ENCODE peak calls at places on chromosomes 16 and 17, in eight cellular contexts. One of them, this sample, is unnamed.

GRCh38 chr17:40615295-40615988 is 32.2 kb downstream of the SMARCE1 start:
- DNase-seq in ascending aorta: no peak
- DNase-seq in K562: peak
- DNase-seq in AG04450: no peak
- DNase-seq in uterus: peak
- DNase-seq in upper lobe of right lung: no peak
- DNase-seq in hepatocyte: peak
- DNase-seq in heart left ventricle: no peak
- DNase-seq in this sample: no peak

GRCh38 chr17:78324391-78325075 is 35.3 kb downstream of the SOCS3 start:
- DNase-seq in ascending aorta: peak
- DNase-seq in K562: no peak
- DNase-seq in AG04450: peak
- DNase-seq in heart left ventricle: peak
- DNase-seq in uterus: peak
- DNase-seq in upper lobe of right lung: no peak
- DNase-seq in hepatocyte: peak
- DNase-seq in this sample: peak

GRCh38 chr17:27760069-27760885 is 40.1 kb downstream of the NOS2 start:
- DNase-seq in ascending aorta: peak
- DNase-seq in AG04450: no peak
- DNase-seq in uterus: peak
- DNase-seq in K562: peak
- DNase-seq in heart left ventricle: peak
- DNase-seq in upper lobe of right lung: peak
- DNase-seq in hepatocyte: peak
- DNase-seq in this sample: no peak

GRCh38 chr16:2704166-2704982 is 15.7 kb downstream of the PRSS27 start:
- DNase-seq in upper lobe of right lung: no peak
- DNase-seq in heart left ventricle: no peak
- DNase-seq in ascending aorta: no peak
- DNase-seq in hepatocyte: no peak
- DNase-seq in K562: no peak
- DNase-seq in uterus: no peak
- DNase-seq in AG04450: no peak
- DNase-seq in this sample: no peak

GRCh38 chr16:17347624-17348023 is 123.1 kb downstream of the XYLT1 start:
- DNase-seq in upper lobe of right lung: no peak
- DNase-seq in K562: no peak
- DNase-seq in hepatocyte: no peak
- DNase-seq in heart left ventricle: no peak
- DNase-seq in AG04450: no peak
- DNase-seq in uterus: no peak
- DNase-seq in ascending aorta: no peak
- DNase-seq in this sample: no peak

GRCh38 chr16:78122774-78123315 is 23.4 kb downstream of the WWOX start:
- DNase-seq in ascending aorta: peak
- DNase-seq in heart left ventricle: no peak
- DNase-seq in uterus: no peak
- DNase-seq in K562: peak
- DNase-seq in hepatocyte: peak
- DNase-seq in AG04450: peak
- DNase-seq in upper lobe of right lung: no peak
- DNase-seq in this sample: no peak

GRCh38 chr16:50367777-50368409 is 895 bp downstream of the BRD7 start:
- DNase-seq in ascending aorta: no peak
- DNase-seq in AG04450: no peak
- DNase-seq in upper lobe of right lung: no peak
- DNase-seq in hepatocyte: no peak
- DNase-seq in uterus: no peak
- DNase-seq in K562: no peak
- DNase-seq in heart left ventricle: no peak
- DNase-seq in this sample: no peak

GRCh38 chr17:68296217-68297140 is 5.2 kb downstream of the ARSG start:
- DNase-seq in upper lobe of right lung: no peak
- DNase-seq in hepatocyte: no peak
- DNase-seq in AG04450: no peak
- DNase-seq in uterus: no peak
- DNase-seq in ascending aorta: no peak
- DNase-seq in K562: no peak
- DNase-seq in heart left ventricle: no peak
- DNase-seq in this sample: no peak

GRCh38 chr17:63646492-63646815 is 24.2 kb downstream of the MAP3K3 start:
- DNase-seq in AG04450: no peak
- DNase-seq in heart left ventricle: no peak
- DNase-seq in ascending aorta: no peak
- DNase-seq in K562: no peak
- DNase-seq in uterus: no peak
- DNase-seq in upper lobe of right lung: no peak
- DNase-seq in hepatocyte: no peak
- DNase-seq in this sample: no peak

GRCh38 chr16:29910819-29911675 is 10.8 kb downstream of the ASPHD1 start:
- DNase-seq in uterus: no peak
- DNase-seq in AG04450: no peak
- DNase-seq in K562: no peak
- DNase-seq in ascending aorta: no peak
- DNase-seq in hepatocyte: no peak
- DNase-seq in heart left ventricle: no peak
- DNase-seq in upper lobe of right lung: peak
- DNase-seq in this sample: no peak

GRCh38 chr17:50109785-50110184 is 14.6 kb downstream of the PDK2 start:
- DNase-seq in K562: no peak
- DNase-seq in AG04450: no peak
- DNase-seq in heart left ventricle: no peak
- DNase-seq in hepatocyte: no peak
- DNase-seq in upper lobe of right lung: no peak
- DNase-seq in ascending aorta: no peak
- DNase-seq in uterus: no peak
- DNase-seq in this sample: no peak

GRCh38 chr17:66678827-66679226 is 156.1 kb upstream of the CACNG5 start:
- DNase-seq in hepatocyte: no peak
- DNase-seq in K562: no peak
- DNase-seq in ascending aorta: no peak
- DNase-seq in heart left ventricle: no peak
- DNase-seq in uterus: no peak
- DNase-seq in upper lobe of right lung: no peak
- DNase-seq in AG04450: no peak
- DNase-seq in this sample: peak

GRCh38 chr16:3882531-3882930 is 2.0 kb upstream of the CREBBP start:
- DNase-seq in uterus: no peak
- DNase-seq in upper lobe of right lung: no peak
- DNase-seq in heart left ventricle: no peak
- DNase-seq in K562: no peak
- DNase-seq in AG04450: no peak
- DNase-seq in ascending aorta: peak
- DNase-seq in hepatocyte: no peak
- DNase-seq in this sample: no peak

GRCh38 chr17:42199411-42200011 is 5.2 kb upstream of the GHDC start:
- DNase-seq in AG04450: no peak
- DNase-seq in uterus: no peak
- DNase-seq in hepatocyte: no peak
- DNase-seq in K562: peak
- DNase-seq in heart left ventricle: no peak
- DNase-seq in upper lobe of right lung: no peak
- DNase-seq in ascending aorta: no peak
- DNase-seq in this sample: no peak

GRCh38 chr16:66508261-66508913 is 41.5 kb downstream of the TK2 start:
- DNase-seq in heart left ventricle: no peak
- DNase-seq in upper lobe of right lung: no peak
- DNase-seq in AG04450: no peak
- DNase-seq in ascending aorta: peak
- DNase-seq in K562: no peak
- DNase-seq in uterus: peak
- DNase-seq in hepatocyte: no peak
- DNase-seq in this sample: peak

GRCh38 chr17:39700148-39700987 is 504 bp downstream of the ERBB2 start:
- DNase-seq in heart left ventricle: no peak
- DNase-seq in uterus: no peak
- DNase-seq in K562: no peak
- DNase-seq in AG04450: no peak
- DNase-seq in upper lobe of right lung: no peak
- DNase-seq in ascending aorta: no peak
- DNase-seq in hepatocyte: peak
- DNase-seq in this sample: no peak

GRCh38 chr17:31704483-31704882 is 154.6 kb downstream of the COPRS start:
- DNase-seq in ascending aorta: peak
- DNase-seq in upper lobe of right lung: no peak
- DNase-seq in hepatocyte: no peak
- DNase-seq in K562: no peak
- DNase-seq in uterus: no peak
- DNase-seq in heart left ventricle: no peak
- DNase-seq in AG04450: no peak
- DNase-seq in this sample: no peak

GRCh38 chr17:55458977-55459376 is 37.3 kb upstream of the MMD start:
- DNase-seq in ascending aorta: no peak
- DNase-seq in AG04450: no peak
- DNase-seq in heart left ventricle: no peak
- DNase-seq in K562: no peak
- DNase-seq in upper lobe of right lung: no peak
- DNase-seq in uterus: no peak
- DNase-seq in hepatocyte: no peak
- DNase-seq in this sample: no peak

GRCh38 chr17:63274156-63274555 is 171.9 kb downstream of the CYB561 start:
- DNase-seq in heart left ventricle: peak
- DNase-seq in uterus: no peak
- DNase-seq in K562: no peak
- DNase-seq in upper lobe of right lung: no peak
- DNase-seq in AG04450: no peak
- DNase-seq in ascending aorta: no peak
- DNase-seq in hepatocyte: no peak
- DNase-seq in this sample: no peak

GRCh38 chr16:3004781-3005284 is 7.9 kb upstream of the CLDN9 start:
- DNase-seq in K562: peak
- DNase-seq in ascending aorta: no peak
- DNase-seq in heart left ventricle: no peak
- DNase-seq in uterus: no peak
- DNase-seq in AG04450: no peak
- DNase-seq in upper lobe of right lung: peak
- DNase-seq in hepatocyte: peak
- DNase-seq in this sample: no peak

GRCh38 chr17:1197781-1198490 is 18.2 kb upstream of the ABR start:
- DNase-seq in uterus: peak
- DNase-seq in upper lobe of right lung: peak
- DNase-seq in hepatocyte: peak
- DNase-seq in ascending aorta: peak
- DNase-seq in heart left ventricle: peak
- DNase-seq in AG04450: no peak
- DNase-seq in K562: no peak
- DNase-seq in this sample: no peak

GRCh38 chr17:41071606-41072375 is 6.1 kb upstream of the KRTAP2-4 start:
- DNase-seq in K562: no peak
- DNase-seq in ascending aorta: no peak
- DNase-seq in hepatocyte: no peak
- DNase-seq in upper lobe of right lung: no peak
- DNase-seq in AG04450: no peak
- DNase-seq in uterus: no peak
- DNase-seq in heart left ventricle: no peak
- DNase-seq in this sample: no peak

GRCh38 chr17:38403491-38403890 is 24.8 kb upstream of the ARHGAP23 start:
- DNase-seq in ascending aorta: no peak
- DNase-seq in uterus: no peak
- DNase-seq in upper lobe of right lung: no peak
- DNase-seq in heart left ventricle: no peak
- DNase-seq in AG04450: no peak
- DNase-seq in K562: no peak
- DNase-seq in hepatocyte: no peak
- DNase-seq in this sample: no peak

GRCh38 chr16:51607202-51607756 is 456.2 kb upstream of the SALL1 start:
- DNase-seq in hepatocyte: no peak
- DNase-seq in heart left ventricle: no peak
- DNase-seq in ascending aorta: no peak
- DNase-seq in upper lobe of right lung: no peak
- DNase-seq in uterus: peak
- DNase-seq in AG04450: no peak
- DNase-seq in K562: no peak
- DNase-seq in this sample: no peak
- H3K4me3 ChIP-seq in hepatocyte: no peak
- H3K4me3 ChIP-seq in heart left ventricle: no peak
- H3K4me3 ChIP-seq in ascending aorta: no peak
- H3K4me3 ChIP-seq in upper lobe of right lung: no peak
- H3K4me3 ChIP-seq in uterus: no peak
- H3K4me3 ChIP-seq in AG04450: no peak
- H3K4me3 ChIP-seq in K562: no peak
- H3K4me3 ChIP-seq in this sample: no peak

GRCh38 chr17:73792994-73793393 is 148.7 kb upstream of the SDK2 start:
- DNase-seq in ascending aorta: peak
- DNase-seq in uterus: no peak
- DNase-seq in hepatocyte: peak
- DNase-seq in AG04450: no peak
- DNase-seq in heart left ventricle: no peak
- DNase-seq in upper lobe of right lung: no peak
- DNase-seq in K562: no peak
- DNase-seq in this sample: no peak
- H3K27ac ChIP-seq in ascending aorta: no peak
- H3K27ac ChIP-seq in uterus: no peak
- H3K27ac ChIP-seq in hepatocyte: peak
- H3K27ac ChIP-seq in AG04450: no peak
- H3K27ac ChIP-seq in heart left ventricle: no peak
- H3K27ac ChIP-seq in upper lobe of right lung: no peak
- H3K27ac ChIP-seq in K562: no peak
- H3K27ac ChIP-seq in this sample: no peak

GRCh38 chr16:56270828-56271227 is 79.5 kb downstream of the GNAO1 start:
- DNase-seq in upper lobe of right lung: no peak
- DNase-seq in heart left ventricle: no peak
- DNase-seq in hepatocyte: no peak
- DNase-seq in ascending aorta: no peak
- DNase-seq in AG04450: no peak
- DNase-seq in uterus: no peak
- DNase-seq in K562: no peak
- DNase-seq in this sample: no peak

GRCh38 chr16:56268799-56269198 is 77.5 kb downstream of the GNAO1 start:
- DNase-seq in heart left ventricle: no peak
- DNase-seq in hepatocyte: no peak
- DNase-seq in ascending aorta: no peak
- DNase-seq in uterus: no peak
- DNase-seq in upper lobe of right lung: peak
- DNase-seq in K562: no peak
- DNase-seq in AG04450: no peak
- DNase-seq in this sample: no peak

GRCh38 chr16:56269276-56269675 is 78.0 kb downstream of the GNAO1 start:
- DNase-seq in AG04450: no peak
- DNase-seq in hepatocyte: no peak
- DNase-seq in K562: no peak
- DNase-seq in upper lobe of right lung: peak
- DNase-seq in heart left ventricle: no peak
- DNase-seq in ascending aorta: no peak
- DNase-seq in uterus: no peak
- DNase-seq in this sample: no peak

GRCh38 chr16:56267888-56268287 is 76.6 kb downstream of the GNAO1 start:
- DNase-seq in AG04450: no peak
- DNase-seq in uterus: no peak
- DNase-seq in heart left ventricle: no peak
- DNase-seq in K562: no peak
- DNase-seq in hepatocyte: no peak
- DNase-seq in ascending aorta: no peak
- DNase-seq in upper lobe of right lung: no peak
- DNase-seq in this sample: no peak

GRCh38 chr16:56269824-56270684 is 78.8 kb downstream of the GNAO1 start:
- DNase-seq in upper lobe of right lung: peak
- DNase-seq in uterus: peak
- DNase-seq in hepatocyte: peak
- DNase-seq in heart left ventricle: peak
- DNase-seq in ascending aorta: peak
- DNase-seq in K562: no peak
- DNase-seq in AG04450: peak
- DNase-seq in this sample: no peak
- TF ChIP-seq CTCF in upper lobe of right lung: no peak
- TF ChIP-seq CTCF in uterus: no peak
- TF ChIP-seq CTCF in hepatocyte: peak
- TF ChIP-seq CTCF in heart left ventricle: peak
- TF ChIP-seq CTCF in ascending aorta: peak
- TF ChIP-seq CTCF in K562: peak
- TF ChIP-seq CTCF in AG04450: peak
- TF ChIP-seq CTCF in this sample: no peak

GRCh38 chr17:79988163-79988971 is 47.3 kb downstream of the TBC1D16 start:
- DNase-seq in K562: no peak
- DNase-seq in uterus: peak
- DNase-seq in heart left ventricle: no peak
- DNase-seq in upper lobe of right lung: no peak
- DNase-seq in AG04450: peak
- DNase-seq in ascending aorta: no peak
- DNase-seq in hepatocyte: peak
- DNase-seq in this sample: peak
- H3K4me3 ChIP-seq in K562: no peak
- H3K4me3 ChIP-seq in uterus: no peak
- H3K4me3 ChIP-seq in heart left ventricle: no peak
- H3K4me3 ChIP-seq in upper lobe of right lung: no peak
- H3K4me3 ChIP-seq in AG04450: peak
- H3K4me3 ChIP-seq in ascending aorta: no peak
- H3K4me3 ChIP-seq in hepatocyte: no peak
- H3K4me3 ChIP-seq in this sample: no peak